ENCODE peak calls at places on chromosomes 2 and 18, in four cellular contexts. One of them, this sample, is unnamed.

GRCh38 chr18:12559319-12559718 is 98.6 kb downstream of the SPIRE1 start:
- DNase-seq in AG04450: no peak
- DNase-seq in PC-3: no peak
- DNase-seq in cardiac muscle cell: no peak
- DNase-seq in this sample: no peak

GRCh38 chr2:203804070-203804469 is 63.5 kb upstream of the CTLA4 start:
- DNase-seq in AG04450: peak
- DNase-seq in PC-3: no peak
- DNase-seq in cardiac muscle cell: peak
- DNase-seq in this sample: peak

GRCh38 chr18:70279470-70279869 is 9.4 kb upstream of the SOCS6 start:
- DNase-seq in AG04450: no peak
- DNase-seq in PC-3: peak
- DNase-seq in cardiac muscle cell: no peak
- DNase-seq in this sample: peak

GRCh38 chr2:176852667-176853066 is 359.9 kb upstream of the HNRNPA3 start:
- DNase-seq in AG04450: no peak
- DNase-seq in PC-3: no peak
- DNase-seq in cardiac muscle cell: no peak
- DNase-seq in this sample: no peak

GRCh38 chr2:240168041-240168440 is 27.6 kb upstream of the OTOS start:
- DNase-seq in AG04450: no peak
- DNase-seq in PC-3: no peak
- DNase-seq in cardiac muscle cell: no peak
- DNase-seq in this sample: no peak

GRCh38 chr2:38076250-38076709 is 329 bp upstream of the CYP1B1 start:
- DNase-seq in AG04450: no peak
- DNase-seq in PC-3: peak
- DNase-seq in cardiac muscle cell: peak
- DNase-seq in this sample: peak

GRCh38 chr2:97730245-97730644 is 16.9 kb downstream of the ZAP70 start:
- DNase-seq in AG04450: no peak
- DNase-seq in PC-3: peak
- DNase-seq in cardiac muscle cell: peak
- DNase-seq in this sample: no peak

GRCh38 chr2:178874529-178875240 is 67.5 kb upstream of the TTN start:
- DNase-seq in AG04450: no peak
- DNase-seq in PC-3: peak
- DNase-seq in cardiac muscle cell: no peak
- DNase-seq in this sample: peak

GRCh38 chr2:133123912-133124311 is 444.4 kb downstream of the NCKAP5 start:
- DNase-seq in AG04450: no peak
- DNase-seq in PC-3: no peak
- DNase-seq in cardiac muscle cell: no peak
- DNase-seq in this sample: no peak

GRCh38 chr2:134739261-134739878 is 20.6 kb upstream of the TMEM163 start:
- DNase-seq in AG04450: no peak
- DNase-seq in PC-3: no peak
- DNase-seq in cardiac muscle cell: no peak
- DNase-seq in this sample: no peak

GRCh38 chr2:870426-870825 is 80.2 kb upstream of the SNTG2 start:
- DNase-seq in AG04450: no peak
- DNase-seq in PC-3: no peak
- DNase-seq in cardiac muscle cell: no peak
- DNase-seq in this sample: no peak

GRCh38 chr2:105865222-105865913 is 120.7 kb downstream of the NCK2 start:
- DNase-seq in AG04450: no peak
- DNase-seq in PC-3: no peak
- DNase-seq in cardiac muscle cell: peak
- DNase-seq in this sample: peak

GRCh38 chr2:240124651-240125030 is 11.5 kb downstream of the COPS9 start:
- DNase-seq in AG04450: no peak
- DNase-seq in PC-3: no peak
- DNase-seq in cardiac muscle cell: no peak
- DNase-seq in this sample: no peak

GRCh38 chr2:179272406-179273192 is 8.0 kb upstream of the SESTD1 start:
- DNase-seq in AG04450: no peak
- DNase-seq in PC-3: peak
- DNase-seq in cardiac muscle cell: peak
- DNase-seq in this sample: peak

GRCh38 chr2:181742908-181743722 is 62.8 kb upstream of the NEUROD1 start:
- DNase-seq in AG04450: peak
- DNase-seq in PC-3: peak
- DNase-seq in cardiac muscle cell: peak
- DNase-seq in this sample: peak

GRCh38 chr2:226717719-226718118 is 81.9 kb downstream of the IRS1 start:
- DNase-seq in AG04450: no peak
- DNase-seq in PC-3: no peak
- DNase-seq in cardiac muscle cell: no peak
- DNase-seq in this sample: no peak

GRCh38 chr2:10331702-10332401 is 29.1 kb downstream of the HPCAL1 start:
- DNase-seq in AG04450: no peak
- DNase-seq in PC-3: no peak
- DNase-seq in cardiac muscle cell: no peak
- DNase-seq in this sample: no peak

GRCh38 chr2:64649013-64649484 is 4.7 kb downstream of the SERTAD2 start:
- DNase-seq in AG04450: no peak
- DNase-seq in PC-3: no peak
- DNase-seq in cardiac muscle cell: no peak
- DNase-seq in this sample: no peak

GRCh38 chr2:2940702-2941655 is 436.6 kb downstream of the EIPR1 start:
- DNase-seq in AG04450: no peak
- DNase-seq in PC-3: no peak
- DNase-seq in cardiac muscle cell: no peak
- DNase-seq in this sample: no peak

GRCh38 chr18:9884532-9885140 is 1.1 kb upstream of the TXNDC2 start:
- DNase-seq in AG04450: no peak
- DNase-seq in PC-3: no peak
- DNase-seq in cardiac muscle cell: no peak
- DNase-seq in this sample: no peak

GRCh38 chr2:218328294-218328693 is 28.4 kb upstream of the CATIP start:
- DNase-seq in AG04450: no peak
- DNase-seq in PC-3: no peak
- DNase-seq in cardiac muscle cell: no peak
- DNase-seq in this sample: no peak

GRCh38 chr2:70657246-70657645 is 103.6 kb upstream of the TGFA start:
- DNase-seq in AG04450: no peak
- DNase-seq in PC-3: no peak
- DNase-seq in cardiac muscle cell: no peak
- DNase-seq in this sample: no peak

GRCh38 chr2:207503234-207503633 is 26.5 kb upstream of the CREB1 start:
- DNase-seq in AG04450: no peak
- DNase-seq in PC-3: no peak
- DNase-seq in cardiac muscle cell: peak
- DNase-seq in this sample: peak

GRCh38 chr2:239669899-239670460 is 269.2 kb upstream of the HDAC4 start:
- DNase-seq in AG04450: no peak
- DNase-seq in PC-3: no peak
- DNase-seq in cardiac muscle cell: no peak
- DNase-seq in this sample: no peak

GRCh38 chr2:36395866-36396265 is 40.3 kb downstream of the CRIM1 start:
- DNase-seq in AG04450: no peak
- DNase-seq in PC-3: no peak
- DNase-seq in cardiac muscle cell: no peak
- DNase-seq in this sample: no peak

GRCh38 chr2:120923426-120923825 is 187.8 kb downstream of the GLI2 start:
- DNase-seq in AG04450: no peak
- DNase-seq in PC-3: no peak
- DNase-seq in cardiac muscle cell: no peak
- DNase-seq in this sample: no peak

GRCh38 chr2:214019229-214019972 is 391.5 kb upstream of the VWC2L start:
- DNase-seq in AG04450: peak
- DNase-seq in PC-3: peak
- DNase-seq in cardiac muscle cell: peak
- DNase-seq in this sample: peak

GRCh38 chr2:111235616-111236015 is 114.9 kb downstream of the BCL2L11 start:
- DNase-seq in AG04450: no peak
- DNase-seq in PC-3: no peak
- DNase-seq in cardiac muscle cell: no peak
- DNase-seq in this sample: no peak

GRCh38 chr2:86225581-86225980 is 26.3 kb downstream of the MRPL35 start:
- DNase-seq in AG04450: no peak
- DNase-seq in PC-3: no peak
- DNase-seq in cardiac muscle cell: peak
- DNase-seq in this sample: peak

GRCh38 chr2:232901711-232902578 is 31.9 kb downstream of the SNORC start:
- DNase-seq in AG04450: peak
- DNase-seq in PC-3: peak
- DNase-seq in cardiac muscle cell: peak
- DNase-seq in this sample: peak

GRCh38 chr2:171711351-171711750 is 24.1 kb downstream of the DYNC1I2 start:
- DNase-seq in AG04450: no peak
- DNase-seq in PC-3: no peak
- DNase-seq in cardiac muscle cell: peak
- DNase-seq in this sample: peak

GRCh38 chr2:98039085-98039756 is 43.5 kb upstream of the TMEM131 start:
- DNase-seq in AG04450: no peak
- DNase-seq in PC-3: no peak
- DNase-seq in cardiac muscle cell: no peak
- DNase-seq in this sample: no peak

GRCh38 chr2:73035899-73036778 is 35.4 kb downstream of the SFXN5 start:
- DNase-seq in AG04450: no peak
- DNase-seq in PC-3: peak
- DNase-seq in cardiac muscle cell: no peak
- DNase-seq in this sample: no peak

GRCh38 chr2:127165539-127165935 is 54.6 kb downstream of the CYP27C1 start:
- DNase-seq in AG04450: no peak
- DNase-seq in PC-3: no peak
- DNase-seq in cardiac muscle cell: no peak
- DNase-seq in this sample: no peak

GRCh38 chr2:4675295-4675694 is 971.9 kb downstream of the DCDC2C start:
- DNase-seq in AG04450: no peak
- DNase-seq in PC-3: no peak
- DNase-seq in cardiac muscle cell: no peak
- DNase-seq in this sample: no peak

GRCh38 chr2:118240276-118240675 is 152.0 kb downstream of the INSIG2 start:
- DNase-seq in AG04450: no peak
- DNase-seq in PC-3: peak
- DNase-seq in cardiac muscle cell: no peak
- DNase-seq in this sample: no peak

GRCh38 chr2:10868465-10869314 is 43.0 kb upstream of the KCNF1 start:
- DNase-seq in AG04450: peak
- DNase-seq in PC-3: peak
- DNase-seq in cardiac muscle cell: no peak
- DNase-seq in this sample: peak

GRCh38 chr18:9771261-9771976 is 63.3 kb downstream of the RAB31 start:
- DNase-seq in AG04450: no peak
- DNase-seq in PC-3: peak
- DNase-seq in cardiac muscle cell: peak
- DNase-seq in this sample: peak

GRCh38 chr2:240557101-240557751 is 562 bp downstream of the ANKMY1 start:
- DNase-seq in AG04450: no peak
- DNase-seq in PC-3: no peak
- DNase-seq in cardiac muscle cell: no peak
- DNase-seq in this sample: no peak

DNA sequence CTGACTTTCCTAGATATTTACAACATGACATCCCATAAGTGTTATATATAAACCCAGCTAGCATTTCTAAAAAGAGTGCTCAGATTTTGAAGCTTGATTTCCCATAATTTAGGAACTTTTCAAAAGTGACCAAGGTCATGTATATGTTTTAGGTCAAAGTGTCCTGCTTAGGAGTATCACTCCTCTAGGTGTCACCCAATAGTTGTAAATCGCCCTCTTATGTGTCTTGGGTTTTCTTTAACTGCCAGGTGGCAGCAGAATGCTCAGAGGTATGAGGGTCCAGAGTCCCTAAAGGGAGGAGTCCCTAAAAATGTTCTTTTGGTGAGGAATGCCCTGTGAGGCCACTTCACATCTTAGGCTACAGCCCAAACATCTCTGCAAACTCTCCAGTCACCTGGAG is 358.3 kb downstream of the CELF4 start:
- DNase-seq in AG04450: no peak
- DNase-seq in PC-3: no peak
- DNase-seq in cardiac muscle cell: no peak
- DNase-seq in this sample: no peak
- TF ChIP-seq CTCF in AG04450: no peak
- TF ChIP-seq CTCF in PC-3: peak
- TF ChIP-seq CTCF in cardiac muscle cell: no peak
- TF ChIP-seq CTCF in this sample: no peak

GRCh38 chr2:234422242-234422641 is 74.6 kb downstream of the ARL4C start:
- DNase-seq in AG04450: peak
- DNase-seq in PC-3: peak
- DNase-seq in cardiac muscle cell: peak
- DNase-seq in this sample: peak
- H3K4me3 ChIP-seq in AG04450: no peak
- H3K4me3 ChIP-seq in PC-3: no peak
- H3K4me3 ChIP-seq in cardiac muscle cell: no peak
- H3K4me3 ChIP-seq in this sample: no peak

GRCh38 chr2:8682719-8683667 is 1.1 kb downstream of the ID2 start:
- DNase-seq in AG04450: no peak
- DNase-seq in PC-3: peak
- DNase-seq in cardiac muscle cell: peak
- DNase-seq in this sample: peak
- TF ChIP-seq CTCF in AG04450: no peak
- TF ChIP-seq CTCF in PC-3: no peak
- TF ChIP-seq CTCF in cardiac muscle cell: no peak
- TF ChIP-seq CTCF in this sample: no peak

DNA sequence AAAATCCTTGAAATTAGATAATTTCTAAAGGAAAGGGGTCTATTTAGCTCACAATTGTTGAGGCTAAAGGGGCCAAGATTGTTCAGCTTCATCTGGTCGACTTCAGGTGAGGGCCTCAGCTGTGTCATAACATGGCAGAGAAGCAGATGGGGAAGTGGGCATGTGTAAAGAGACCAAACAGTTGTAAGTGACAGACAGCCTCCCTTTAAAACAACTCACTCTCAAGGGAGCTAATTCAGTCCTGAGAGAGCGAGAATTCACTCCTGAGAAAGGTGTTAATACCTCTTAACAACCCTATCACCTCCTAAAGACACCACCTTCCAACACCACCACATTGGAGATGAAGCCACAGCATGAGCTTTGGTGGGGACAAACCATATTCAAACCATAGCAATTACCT is 62.4 kb downstream of the KCMF1 start:
- DNase-seq in AG04450: no peak
- DNase-seq in PC-3: no peak
- DNase-seq in cardiac muscle cell: no peak
- DNase-seq in this sample: no peak
- H3K4me3 ChIP-seq in AG04450: no peak
- H3K4me3 ChIP-seq in PC-3: no peak
- H3K4me3 ChIP-seq in cardiac muscle cell: no peak
- H3K4me3 ChIP-seq in this sample: no peak

GRCh38 chr2:223601932-223602676 is at the start of gene SCG2:
- DNase-seq in AG04450: peak
- DNase-seq in PC-3: peak
- DNase-seq in cardiac muscle cell: peak
- DNase-seq in this sample: peak
- TF ChIP-seq CTCF in AG04450: peak
- TF ChIP-seq CTCF in PC-3: peak
- TF ChIP-seq CTCF in cardiac muscle cell: peak
- TF ChIP-seq CTCF in this sample: peak

This sample was measured in cardiac fibroblast.